ENCODE peak calls at places on chromosome 4, in four cellular contexts. F is left ventricle myocardium inferior, E is caudate nucleus, Q is fibroblast of lung. U is an unnamed sample.

GRCh38 chr4:181685911-181686310 is 557.3 kb upstream of the TENM3 start:
- DNase-seq in F (no peak), E (no peak), Q (peak; percentile 89), U (peak; percentile 33)

GRCh38 chr4:2652415-2653155 is 103.6 kb downstream of the TNIP2 start:
- DNase-seq in F (no peak), E (no peak), Q (no peak), U (no peak)

GRCh38 chr4:2698504-2698903 is 57.6 kb downstream of the TNIP2 start:
- DNase-seq in F (no peak), E (no peak), Q (no peak), U (no peak)

GRCh38 chr4:48340276-48340904 is 939 bp upstream of the SLAIN2 start:
- DNase-seq in F (no peak), E (no peak), Q (no peak), U (no peak)

GRCh38 chr4:77800483-77801259 is 18.5 kb downstream of the CNOT6L start:
- DNase-seq in F (no peak), E (no peak), Q (peak; percentile 42), U (no peak)

GRCh38 chr4:89755210-89755609 is 81.8 kb downstream of the SNCA start:
- DNase-seq in F (no peak), E (no peak), Q (peak; percentile 20), U (no peak)

GRCh38 chr4:139553751-139554670 is 2.0 kb downstream of the SETD7 start:
- DNase-seq in F (no peak), E (no peak), Q (no peak), U (no peak)

GRCh38 chr4:112668131-112668530 is 31.2 kb downstream of the LARP7 start:
- DNase-seq in F (no peak), E (no peak), Q (no peak), U (no peak)

GRCh38 chr4:93828830-93829530 is 427 bp downstream of the ATOH1 start:
- DNase-seq in F (no peak), E (no peak), Q (no peak), U (no peak)

GRCh38 chr4:110163327-110164070 is 34.9 kb downstream of the ELOVL6 start:
- DNase-seq in F (no peak), E (no peak), Q (peak; percentile 73), U (peak; percentile 59)

GRCh38 chr4:128802680-128803628 is 6.5 kb upstream of the JADE1 start:
- DNase-seq in F (no peak), E (no peak), Q (no peak), U (no peak)

GRCh38 chr4:154566639-154567204 is 3.9 kb downstream of the FGB start:
- DNase-seq in F (no peak), E (no peak), Q (no peak), U (no peak)

GRCh38 chr4:185880571-185880970 is 68.6 kb upstream of the SORBS2 start:
- DNase-seq in F (no peak), E (no peak), Q (no peak), U (no peak)

GRCh38 chr4:142427456-142427855 is 418.6 kb downstream of the INPP4B start:
- DNase-seq in F (no peak), E (no peak), Q (no peak), U (no peak)

DNA sequence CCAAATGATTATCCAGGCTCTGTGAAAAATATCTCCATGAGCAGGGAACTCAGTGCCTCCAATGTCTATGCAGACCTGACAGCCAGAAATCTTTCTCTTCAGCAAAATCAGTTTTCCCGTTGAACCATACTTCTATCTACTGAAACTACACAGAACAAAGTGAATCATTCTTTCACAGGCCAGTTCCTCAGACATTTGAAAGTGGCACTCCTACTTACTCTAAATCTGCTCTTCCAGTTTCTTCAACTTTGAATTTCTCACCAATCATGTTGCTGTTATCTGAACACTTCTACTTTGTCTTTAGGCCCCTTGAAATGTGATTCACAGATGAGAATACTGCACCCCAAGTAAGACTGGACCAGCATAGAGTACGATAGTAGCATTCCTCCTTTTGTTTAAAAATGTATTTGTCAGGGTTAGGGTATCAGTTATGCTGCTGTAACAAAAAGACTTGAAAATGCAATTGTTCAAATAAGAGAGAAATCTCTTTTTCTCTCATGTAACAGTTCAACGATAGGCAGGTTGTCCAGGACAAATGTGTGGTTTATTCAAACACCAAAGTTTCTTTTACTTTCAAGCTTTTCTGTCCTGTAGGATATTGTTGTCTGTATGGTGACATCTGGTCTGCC is 210.6 kb upstream of the KLF3 start:
- DNase-seq in F (no peak), E (no peak), Q (no peak), U (no peak)
- H3K27ac ChIP-seq in F (no peak overlapping the region), E (no peak overlapping the region), Q (no peak overlapping the region), U (no peak overlapping the region)

GRCh38 chr4:6910340-6910959 is 824 bp downstream of the TBC1D14 start:
- DNase-seq in F (no peak), E (no peak), Q (no peak), U (no peak)
- H3K27ac ChIP-seq in F (peak overlapping the region; percentile 100), E (no peak overlapping the region), Q (no peak overlapping the region), U (peak overlapping the region; percentile 91)

DNA sequence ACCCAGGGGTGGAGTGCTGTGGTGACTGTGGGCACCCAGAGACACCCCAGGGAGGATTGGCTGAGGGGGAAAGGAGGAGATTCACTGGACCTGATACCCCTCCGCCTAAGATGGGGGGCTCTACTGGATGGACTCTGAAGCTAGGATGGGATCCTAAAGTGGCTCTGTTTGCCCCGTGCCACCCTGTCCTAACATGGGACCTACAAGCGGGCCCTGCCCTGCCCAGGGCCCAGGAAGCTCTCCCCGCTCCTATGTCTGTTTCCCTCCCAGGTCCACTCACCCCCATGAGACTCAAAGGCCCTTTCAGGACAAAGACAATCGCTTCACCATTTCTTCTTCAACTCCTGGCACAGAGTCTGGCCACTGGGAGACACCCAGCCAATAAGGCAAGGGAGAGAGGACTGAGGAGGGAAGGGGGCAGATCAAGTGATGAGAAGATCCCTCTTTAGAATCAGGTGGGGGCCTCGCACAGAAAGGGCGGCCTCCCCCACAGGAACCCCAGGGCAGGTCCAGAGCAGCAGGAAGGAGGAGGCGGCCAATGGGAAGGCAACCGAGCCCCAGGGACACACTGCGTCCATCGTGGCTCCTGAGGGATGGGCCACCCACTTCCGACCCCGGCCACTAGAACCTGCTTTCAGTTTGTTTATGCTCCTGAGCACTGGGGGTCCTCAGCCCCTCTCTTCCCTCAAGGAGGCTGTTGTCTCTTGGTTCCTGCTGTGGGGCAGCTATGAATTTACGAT is 155.4 kb downstream of the AFAP1 start:
- DNase-seq in F (no peak), E (no peak), Q (no peak), U (no peak)
- H3K27ac ChIP-seq in F (no peak overlapping the region), E (no peak overlapping the region), Q (no peak overlapping the region), U (no peak overlapping the region)

GRCh38 chr4:105586638-105587328 is 34.4 kb downstream of the ARHGEF38 start:
- DNase-seq in F (no peak), E (no peak), Q (no peak), U (no peak)
- H3K27ac ChIP-seq in F (no peak overlapping the region), E (no peak overlapping the region), Q (no peak overlapping the region), U (no peak overlapping the region)

GRCh38 chr4:38281416-38282071 is 321.3 kb downstream of the PTTG2 start:
- DNase-seq in F (no peak), E (no peak), Q (peak; percentile 63), U (peak; percentile 19)
- H3K27ac ChIP-seq in F (no peak overlapping the region), E (no peak overlapping the region), Q (no peak overlapping the region), U (no peak overlapping the region)

DNA sequence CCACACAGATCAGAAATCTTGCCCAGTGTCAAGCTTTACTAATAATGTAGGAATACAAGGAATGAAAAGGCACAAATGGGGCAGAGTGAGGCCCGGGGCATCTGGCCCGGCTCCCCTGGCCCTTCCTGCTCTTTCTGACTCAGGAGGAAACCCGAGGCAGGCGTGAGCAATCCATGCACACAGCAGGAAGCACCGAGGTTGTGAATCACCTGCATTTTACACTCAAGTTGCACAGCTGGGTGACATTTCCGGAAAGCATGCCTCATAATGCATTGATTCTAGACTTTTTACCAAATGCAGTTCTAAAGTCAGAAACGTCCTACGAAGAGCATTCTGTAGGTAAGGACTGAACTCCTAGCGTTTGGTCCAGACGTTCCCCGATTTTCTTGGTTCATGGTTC is 38.9 kb downstream of the PRIMPOL start:
- DNase-seq in F (no peak), E (no peak), Q (peak; percentile 68), U (peak; percentile 89)
- H3K27ac ChIP-seq in F (no peak overlapping the region), E (no peak overlapping the region), Q (peak overlapping the region; percentile 26), U (peak overlapping the region; percentile 82)

U was measured in RWPE1.